ENCODE peak calls at places on chromosome 4, in six cellular contexts. J is T-cell, C is right lobe of liver, R is GM06990, K is D341Med, F is Caco-2. M is an unnamed sample.

GRCh38 chr4:72243641-72244040 is 211.8 kb downstream of the NPFFR2 start:
- DNase-seq in J (no peak), F (no peak), K (no peak), C (no peak), R (no peak), M (no peak)

GRCh38 chr4:5716391-5716790 is 5.4 kb downstream of the EVC start:
- DNase-seq in J (no peak), K (no peak), C (no peak), R (no peak), F (no peak), M (no peak)

GRCh38 chr4:152705918-152706317 is 26.1 kb upstream of the TMEM154 start:
- DNase-seq in C (no peak), J (no peak), R (no peak), F (no peak), K (no peak), M (no peak)

GRCh38 chr4:66767442-66767841 is 777.9 kb downstream of the CENPC start:
- DNase-seq in K (no peak), R (no peak), F (no peak), J (no peak), C (no peak), M (no peak)

GRCh38 chr4:87521757-87522374 is 7.3 kb downstream of the SPARCL1 start:
- DNase-seq in F (no peak), C (no peak), R (peak), K (no peak), J (no peak), M (no peak)

GRCh38 chr4:12975511-12975910 is 508.6 kb downstream of the RAB28 start:
- DNase-seq in J (no peak), C (no peak), K (no peak), F (no peak), R (no peak), M (no peak)

GRCh38 chr4:57911203-57911602 is 801.0 kb upstream of the IGFBP7 start:
- DNase-seq in K (no peak), R (no peak), J (no peak), C (no peak), F (no peak), M (no peak)

GRCh38 chr4:82801910-82802521 is 3.4 kb upstream of the SCD5 start:
- DNase-seq in K (no peak), J (no peak), C (no peak), R (no peak), F (no peak), M (no peak)

GRCh38 chr4:10701702-10702460 is 17.3 kb upstream of the CLNK start:
- DNase-seq in C (no peak), K (no peak), R (no peak), J (no peak), F (no peak), M (no peak)

GRCh38 chr4:113445286-113445685 is 316.3 kb downstream of the CAMK2D start:
- DNase-seq in J (no peak), R (no peak), K (no peak), C (no peak), F (no peak), M (no peak)

GRCh38 chr4:167475951-167476350 is 241.7 kb upstream of the SPOCK3 start:
- DNase-seq in F (no peak), K (no peak), C (no peak), R (no peak), J (no peak), M (no peak)

GRCh38 chr4:122588453-122589238 is 32.2 kb downstream of the IL21 start:
- DNase-seq in F (no peak), K (no peak), C (no peak), J (no peak), R (no peak), M (no peak)